ENCODE peak calls at places on chromosomes 13 and 19, in six cellular contexts. F, D, C, L, Z and Y are unnamed samples.

GRCh38 chr13:114109646-114110045 is 22.8 kb downstream of the RASA3 start:
- DNase-seq in F (peak), C (no peak), D (no peak), Z (peak), L (peak), Y (no peak)

GRCh38 chr19:15297416-15298224 is 34.7 kb downstream of the BRD4 start:
- DNase-seq in C (peak), L (no peak), D (peak), F (no peak), Z (no peak), Y (peak)

GRCh38 chr19:36771275-36772231 is 1.1 kb downstream of the ZNF850 start:
- DNase-seq in Z (peak), L (peak), F (peak), D (peak), C (peak), Y (peak)

GRCh38 chr13:66748712-66749111 is 481.4 kb downstream of the PCDH9 start:
- DNase-seq in D (no peak), C (no peak), Z (no peak), L (no peak), F (no peak), Y (peak)

GRCh38 chr13:95256086-95256485 is 45.2 kb downstream of the ABCC4 start:
- DNase-seq in Z (no peak), C (peak), L (no peak), F (no peak), D (peak), Y (peak)

GRCh38 chr13:40564342-40564997 is 102.0 kb downstream of the FOXO1 start:
- DNase-seq in Z (no peak), D (no peak), L (no peak), F (no peak), C (no peak), Y (no peak)

GRCh38 chr13:106100261-106100919 is 435.1 kb downstream of the EFNB2 start:
- DNase-seq in L (no peak), F (no peak), D (no peak), Z (no peak), C (no peak), Y (no peak)

GRCh38 chr19:56333506-56333905 is 18.9 kb upstream of the ZSCAN5A start:
- DNase-seq in D (peak), Z (no peak), L (no peak), C (peak), F (no peak), Y (peak)

GRCh38 chr13:113666324-113666660 is 727 bp upstream of the GRK1 start:
- DNase-seq in Z (peak), F (no peak), L (peak), D (no peak), C (no peak), Y (no peak)

GRCh38 chr19:46710687-46711086 is 6.2 kb downstream of the PRKD2 start:
- DNase-seq in F (no peak), L (no peak), C (no peak), D (no peak), Z (no peak), Y (no peak)

GRCh38 chr19:46603195-46603637 is 2.1 kb downstream of the CALM3 start:
- DNase-seq in Z (peak), L (peak), C (no peak), F (no peak), D (no peak), Y (no peak)

GRCh38 chr13:49165798-49166752 is 54.1 kb upstream of the MLNR start:
- DNase-seq in D (no peak), L (no peak), F (no peak), C (no peak), Z (no peak), Y (peak)

GRCh38 chr19:35341565-35342225 is 6.0 kb upstream of the FFAR1 start:
- DNase-seq in F (no peak), C (no peak), Z (peak), L (no peak), D (no peak), Y (no peak)

GRCh38 chr13:84896128-84896527 is 903.1 kb downstream of the SLITRK6 start:
- DNase-seq in Z (no peak), F (no peak), C (peak), D (peak), L (no peak), Y (peak)

GRCh38 chr19:8107301-8107903 is 42.0 kb downstream of the FBN3 start:
- DNase-seq in D (no peak), C (no peak), Z (no peak), F (no peak), L (no peak), Y (no peak)

GRCh38 chr19:48341515-48342413 is 16.4 kb downstream of the EMP3 start:
- DNase-seq in Z (no peak), D (no peak), L (no peak), C (no peak), F (no peak), Y (no peak)

GRCh38 chr19:3599776-3600183 is 6.9 kb downstream of the TBXA2R start:
- DNase-seq in F (no peak), Z (peak), C (no peak), L (no peak), D (no peak), Y (no peak)

GRCh38 chr13:75637101-75637774 is 1.1 kb downstream of the LMO7 start:
- DNase-seq in F (no peak), Z (no peak), L (no peak), D (no peak), C (peak), Y (peak)

GRCh38 chr13:29964181-29964845 is 113.9 kb upstream of the UBL3 start:
- DNase-seq in F (no peak), C (no peak), Z (no peak), L (no peak), D (no peak), Y (no peak)

GRCh38 chr19:11169896-11170678 is 14.5 kb upstream of the SPC24 start:
- DNase-seq in D (no peak), F (no peak), L (no peak), Z (peak), C (peak), Y (no peak)

GRCh38 chr13:98978280-98978679 is 416 bp upstream of the DOCK9 start:
- DNase-seq in Z (no peak), F (no peak), C (peak), L (no peak), D (peak), Y (peak)

GRCh38 chr13:114099918-114100445 is 32.4 kb downstream of the RASA3 start:
- DNase-seq in C (peak), Z (no peak), L (peak), F (no peak), D (no peak), Y (peak)

GRCh38 chr13:49807681-49808080 is 15.2 kb upstream of the KPNA3 start:
- DNase-seq in Z (no peak), L (no peak), F (no peak), D (no peak), C (no peak), Y (no peak)

GRCh38 chr13:92717857-92718256 is 508.8 kb upstream of the GPC6 start:
- DNase-seq in C (no peak), D (no peak), Z (no peak), L (no peak), F (no peak), Y (no peak)

GRCh38 chr13:67091603-67092002 is 138.5 kb downstream of the PCDH9 start:
- DNase-seq in L (no peak), F (no peak), D (no peak), Z (no peak), C (no peak), Y (no peak)

GRCh38 chr13:43782686-43783085 is 4.1 kb downstream of the ENOX1 start:
- DNase-seq in C (peak), L (no peak), F (no peak), Z (no peak), D (peak), Y (no peak)

GRCh38 chr19:56245062-56245740 is 27.3 kb upstream of the EDDM13 start:
- DNase-seq in F (no peak), C (peak), Z (no peak), L (no peak), D (no peak), Y (peak)

GRCh38 chr19:19269952-19270694 is 3.0 kb downstream of the TM6SF2 start:
- DNase-seq in F (no peak), Z (no peak), D (no peak), L (no peak), C (no peak), Y (no peak)

GRCh38 chr19:49380391-49380790 is 7.7 kb upstream of the KASH5 start:
- DNase-seq in Z (no peak), D (no peak), C (no peak), L (no peak), F (no peak), Y (no peak)

GRCh38 chr13:96552523-96552922 is 441.8 kb downstream of the OXGR1 start:
- DNase-seq in F (no peak), D (no peak), C (no peak), Z (no peak), L (no peak), Y (no peak)

GRCh38 chr13:90447735-90448103 is 899.8 kb upstream of the MIR17HG start:
- DNase-seq in D (peak), L (no peak), C (peak), Z (no peak), F (no peak), Y (peak)

GRCh38 chr19:31354316-31354715 is 5.1 kb upstream of the TSHZ3 start:
- DNase-seq in Z (no peak), F (no peak), D (no peak), L (no peak), C (no peak), Y (no peak)

GRCh38 chr19:10209305-10209704 is 14.6 kb upstream of the DNMT1 start:
- DNase-seq in Z (no peak), L (no peak), D (no peak), C (peak), F (no peak), Y (peak)

DNA sequence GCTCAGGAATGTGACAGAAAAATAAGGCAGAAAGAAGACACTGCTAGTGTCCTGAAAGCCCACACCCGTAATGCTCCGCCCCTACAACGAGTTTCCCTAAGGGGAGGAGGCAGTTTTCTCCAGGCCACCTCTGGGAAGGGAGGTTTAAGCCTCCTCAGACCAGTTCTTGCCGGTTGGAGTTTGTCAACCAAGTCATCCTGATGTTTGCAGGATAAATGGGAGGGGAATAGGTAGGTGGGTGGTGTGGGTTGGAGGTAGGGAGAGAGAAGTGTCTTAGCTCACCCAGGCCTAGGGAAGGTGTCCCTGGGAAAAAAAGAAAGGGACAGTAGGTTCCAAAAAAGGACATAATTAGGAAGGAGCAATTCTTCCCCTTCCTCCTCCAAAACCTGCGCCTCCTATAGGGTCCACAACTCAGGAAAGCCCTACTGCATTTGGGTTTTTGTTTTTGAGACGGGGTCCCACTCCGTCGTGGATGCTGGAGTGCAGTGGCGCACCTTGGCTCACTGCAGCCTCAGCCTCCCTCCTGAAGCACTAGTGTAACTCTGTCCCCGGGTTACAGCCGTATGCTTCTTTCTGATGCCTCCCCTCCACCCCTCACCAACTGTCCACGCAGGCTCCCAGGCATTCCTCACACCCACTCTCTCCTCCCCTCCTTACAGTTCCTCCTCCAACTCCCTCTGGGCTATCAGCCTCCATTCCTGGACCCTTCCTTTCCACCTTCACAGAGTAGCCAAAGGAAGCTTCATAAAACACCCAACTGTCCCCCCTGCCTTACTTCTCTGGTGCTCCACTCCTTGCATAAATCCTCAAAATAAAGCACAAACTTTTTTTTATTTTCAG is 2.0 kb upstream of the SERTAD3 start:
- DNase-seq in F (no peak), Z (no peak), L (no peak), D (peak), C (peak), Y (no peak)
- H3K27ac ChIP-seq in F (no peak), Z (no peak), L (no peak), D (peak), C (peak), Y (no peak)

DNA sequence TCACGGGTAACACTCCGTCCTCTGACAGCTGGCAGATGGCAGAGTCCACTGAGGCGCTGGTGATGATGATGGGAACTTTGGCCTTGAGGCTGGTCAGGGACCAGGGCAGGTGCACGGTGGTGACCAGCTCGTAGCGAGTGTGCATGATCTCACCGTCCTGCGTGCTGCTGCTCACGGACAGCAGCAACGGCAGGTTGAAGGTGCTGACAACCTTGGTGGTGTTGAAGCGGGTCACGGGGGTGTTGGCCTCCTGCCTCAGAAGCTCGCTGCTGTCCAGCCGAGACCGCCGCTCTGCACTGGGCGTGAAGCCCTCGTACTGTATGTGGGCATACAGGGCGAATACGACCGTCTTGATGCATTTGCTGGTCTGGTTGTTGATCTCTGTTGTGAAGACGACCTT is 11.6 kb downstream of the ARRDC5 start:
- DNase-seq in C (no peak), F (no peak), L (no peak), D (no peak), Z (no peak), Y (no peak)
- H3K27ac ChIP-seq in C (no peak), F (no peak), L (no peak), D (no peak), Z (no peak), Y (no peak)

GRCh38 chr19:21607453-21607852 is 102.1 kb downstream of the ZNF429 start:
- DNase-seq in Z (no peak), F (no peak), L (no peak), D (no peak), C (no peak), Y (no peak)

GRCh38 chr19:21604941-21605548 is 99.6 kb downstream of the ZNF429 start:
- DNase-seq in L (no peak), F (no peak), D (peak), C (peak), Z (no peak), Y (peak)

GRCh38 chr19:21603431-21604153 is 98.2 kb downstream of the ZNF429 start:
- DNase-seq in D (no peak), Z (no peak), C (peak), F (no peak), L (no peak), Y (peak)

GRCh38 chr19:21602105-21602658 is 96.8 kb downstream of the ZNF429 start:
- DNase-seq in C (no peak), F (no peak), D (no peak), L (no peak), Z (no peak), Y (no peak)

DNA sequence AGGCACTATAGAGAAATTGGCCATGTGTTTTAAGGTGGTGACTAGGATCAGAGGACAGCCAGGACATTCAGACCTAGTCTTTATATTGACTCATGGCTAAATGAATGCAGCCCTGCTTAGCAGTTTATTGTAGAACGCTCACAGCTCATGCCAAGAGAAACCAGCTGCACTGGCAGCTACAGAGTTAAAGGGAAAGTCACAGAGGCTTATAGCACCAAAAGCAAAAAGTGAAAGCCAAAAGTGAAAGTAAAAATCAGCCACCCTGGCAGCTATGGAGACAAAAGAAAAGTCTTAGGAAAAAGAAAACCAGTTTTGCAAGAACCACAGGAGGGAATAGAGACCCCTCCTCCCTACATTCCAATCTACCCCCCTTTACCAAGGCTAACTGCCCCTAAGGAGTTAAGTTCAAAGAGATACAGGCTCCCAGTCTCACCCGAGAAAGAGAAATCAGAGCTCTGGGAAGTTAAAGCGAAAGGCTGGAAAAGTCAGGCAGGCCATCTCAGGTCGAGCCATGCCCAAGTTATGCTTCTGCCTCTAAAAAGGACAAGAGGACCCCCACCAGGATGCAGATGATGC is 99.0 kb downstream of the ZNF429 start:
- DNase-seq in C (peak), F (no peak), L (no peak), D (peak), Z (no peak), Y (peak)
- H3K27ac ChIP-seq in C (no peak), F (no peak), L (peak), D (peak), Z (no peak), Y (no peak)

GRCh38 chr13:32385369-32385768 is 42.6 kb downstream of the N4BP2L1 start:
- DNase-seq in C (no peak), Z (no peak), L (no peak), D (no peak), F (no peak), Y (no peak)
- H3K27ac ChIP-seq in C (no peak), Z (no peak), L (no peak), D (no peak), F (no peak), Y (no peak)